ENCODE peak calls at places on chromosomes 13 and 19, in five cellular contexts. One of them, this sample, is unnamed.

GRCh38 chr19:33502521-33502920 is 19.1 kb downstream of the PEPD start:
- DNase-seq in uterus: no peak
- DNase-seq in COR-L47: no peak
- DNase-seq in lung microvascular endothelial cell: no peak
- DNase-seq in T-cell: no peak
- DNase-seq in this sample: no peak

GRCh38 chr13:70098669-70099068 is 9.0 kb upstream of the ATXN8OS start:
- DNase-seq in lung microvascular endothelial cell: no peak
- DNase-seq in uterus: no peak
- DNase-seq in COR-L47: peak
- DNase-seq in T-cell: no peak
- DNase-seq in this sample: peak

GRCh38 chr19:12880551-12881171 is 588 bp downstream of the DNASE2 start:
- DNase-seq in lung microvascular endothelial cell: peak
- DNase-seq in COR-L47: no peak
- DNase-seq in T-cell: no peak
- DNase-seq in uterus: peak
- DNase-seq in this sample: peak

GRCh38 chr13:80340643-80341097 is 256 bp downstream of the SPRY2 start:
- DNase-seq in T-cell: no peak
- DNase-seq in uterus: no peak
- DNase-seq in COR-L47: peak
- DNase-seq in lung microvascular endothelial cell: no peak
- DNase-seq in this sample: peak

GRCh38 chr19:7699422-7700127 is 2.4 kb downstream of the FCER2 start:
- DNase-seq in lung microvascular endothelial cell: no peak
- DNase-seq in uterus: no peak
- DNase-seq in COR-L47: no peak
- DNase-seq in T-cell: no peak
- DNase-seq in this sample: no peak

GRCh38 chr13:82747331-82747730 is 1134.9 kb downstream of the SLITRK1 start:
- DNase-seq in COR-L47: no peak
- DNase-seq in uterus: no peak
- DNase-seq in T-cell: no peak
- DNase-seq in lung microvascular endothelial cell: no peak
- DNase-seq in this sample: no peak

GRCh38 chr19:2507109-2507508 is 31.2 kb downstream of the GADD45B start:
- DNase-seq in T-cell: peak
- DNase-seq in COR-L47: peak
- DNase-seq in uterus: no peak
- DNase-seq in lung microvascular endothelial cell: peak
- DNase-seq in this sample: peak

GRCh38 chr13:67183151-67183550 is 47.0 kb downstream of the PCDH9 start:
- DNase-seq in lung microvascular endothelial cell: peak
- DNase-seq in COR-L47: no peak
- DNase-seq in uterus: no peak
- DNase-seq in T-cell: no peak
- DNase-seq in this sample: no peak

GRCh38 chr19:1227655-1228054 is 10.2 kb downstream of the CBARP start:
- DNase-seq in lung microvascular endothelial cell: no peak
- DNase-seq in uterus: no peak
- DNase-seq in COR-L47: no peak
- DNase-seq in T-cell: no peak
- DNase-seq in this sample: no peak

GRCh38 chr19:18086590-18087138 is at the start of gene IL12RB1:
- DNase-seq in lung microvascular endothelial cell: no peak
- DNase-seq in COR-L47: no peak
- DNase-seq in uterus: no peak
- DNase-seq in T-cell: peak
- DNase-seq in this sample: no peak

GRCh38 chr19:21595185-21595584 is 89.8 kb downstream of the ZNF429 start:
- DNase-seq in T-cell: no peak
- DNase-seq in uterus: no peak
- DNase-seq in COR-L47: no peak
- DNase-seq in lung microvascular endothelial cell: no peak
- DNase-seq in this sample: no peak

GRCh38 chr13:110334256-110334655 is 27.2 kb downstream of the COL4A2 start:
- DNase-seq in lung microvascular endothelial cell: no peak
- DNase-seq in uterus: no peak
- DNase-seq in T-cell: no peak
- DNase-seq in COR-L47: no peak
- DNase-seq in this sample: no peak

GRCh38 chr19:49921871-49922755 is 6.9 kb upstream of the ATF5 start:
- DNase-seq in COR-L47: no peak
- DNase-seq in lung microvascular endothelial cell: no peak
- DNase-seq in T-cell: no peak
- DNase-seq in uterus: no peak
- DNase-seq in this sample: no peak

GRCh38 chr13:99282264-99283231 is 24.4 kb upstream of the GPR18 start:
- DNase-seq in COR-L47: no peak
- DNase-seq in uterus: no peak
- DNase-seq in T-cell: no peak
- DNase-seq in lung microvascular endothelial cell: no peak
- DNase-seq in this sample: no peak

GRCh38 chr19:19774354-19775033 is 41.6 kb upstream of the ZNF14 start:
- DNase-seq in T-cell: no peak
- DNase-seq in COR-L47: no peak
- DNase-seq in uterus: no peak
- DNase-seq in lung microvascular endothelial cell: no peak
- DNase-seq in this sample: no peak

GRCh38 chr19:42683917-42684513 is 56.3 kb downstream of the PSG3 start:
- DNase-seq in uterus: no peak
- DNase-seq in COR-L47: no peak
- DNase-seq in lung microvascular endothelial cell: peak
- DNase-seq in T-cell: no peak
- DNase-seq in this sample: no peak

GRCh38 chr13:73466561-73466960 is 407.8 kb downstream of the KLF5 start:
- DNase-seq in lung microvascular endothelial cell: no peak
- DNase-seq in COR-L47: no peak
- DNase-seq in uterus: no peak
- DNase-seq in T-cell: no peak
- DNase-seq in this sample: no peak

GRCh38 chr13:31015207-31015606 is 82.8 kb downstream of the TEX26 start:
- DNase-seq in T-cell: no peak
- DNase-seq in uterus: no peak
- DNase-seq in COR-L47: no peak
- DNase-seq in lung microvascular endothelial cell: no peak
- DNase-seq in this sample: no peak

GRCh38 chr13:50236898-50237318 is 221.7 kb downstream of the KCNRG start:
- DNase-seq in COR-L47: no peak
- DNase-seq in uterus: no peak
- DNase-seq in lung microvascular endothelial cell: no peak
- DNase-seq in T-cell: peak
- DNase-seq in this sample: no peak

GRCh38 chr19:36141039-36141914 is 1.4 kb downstream of the CAPNS1 start:
- DNase-seq in uterus: peak
- DNase-seq in COR-L47: peak
- DNase-seq in T-cell: peak
- DNase-seq in lung microvascular endothelial cell: peak
- DNase-seq in this sample: peak

GRCh38 chr19:40596608-40597328 is 4.4 kb upstream of the LTBP4 start:
- DNase-seq in lung microvascular endothelial cell: peak
- DNase-seq in COR-L47: no peak
- DNase-seq in uterus: peak
- DNase-seq in T-cell: no peak
- DNase-seq in this sample: no peak

GRCh38 chr13:41780736-41781708 is 179.9 kb downstream of the VWA8 start:
- DNase-seq in T-cell: no peak
- DNase-seq in uterus: no peak
- DNase-seq in COR-L47: no peak
- DNase-seq in lung microvascular endothelial cell: no peak
- DNase-seq in this sample: no peak

GRCh38 chr19:32164384-32164992 is 180.9 kb upstream of the ZNF507 start:
- DNase-seq in uterus: no peak
- DNase-seq in COR-L47: no peak
- DNase-seq in T-cell: no peak
- DNase-seq in lung microvascular endothelial cell: no peak
- DNase-seq in this sample: no peak

GRCh38 chr19:4609878-4610511 is 29.3 kb upstream of the TNFAIP8L1 start:
- DNase-seq in uterus: no peak
- DNase-seq in COR-L47: peak
- DNase-seq in lung microvascular endothelial cell: no peak
- DNase-seq in T-cell: no peak
- DNase-seq in this sample: peak

GRCh38 chr13:108494991-108495661 is 134.3 kb upstream of the MYO16 start:
- DNase-seq in COR-L47: no peak
- DNase-seq in uterus: no peak
- DNase-seq in T-cell: no peak
- DNase-seq in lung microvascular endothelial cell: no peak
- DNase-seq in this sample: peak

GRCh38 chr19:11422163-11423068 is 3.3 kb upstream of the RGL3 start:
- DNase-seq in COR-L47: no peak
- DNase-seq in T-cell: peak
- DNase-seq in lung microvascular endothelial cell: no peak
- DNase-seq in uterus: peak
- DNase-seq in this sample: no peak

GRCh38 chr19:45352471-45352870 is 11.9 kb downstream of the KLC3 start:
- DNase-seq in uterus: no peak
- DNase-seq in lung microvascular endothelial cell: no peak
- DNase-seq in T-cell: no peak
- DNase-seq in COR-L47: no peak
- DNase-seq in this sample: no peak

GRCh38 chr19:27793128-27793643 is 1419.8 kb downstream of the UQCRFS1 start:
- DNase-seq in COR-L47: peak
- DNase-seq in lung microvascular endothelial cell: peak
- DNase-seq in T-cell: no peak
- DNase-seq in uterus: peak
- DNase-seq in this sample: peak

GRCh38 chr13:44747179-44747578 is 171.0 kb upstream of the TSC22D1 start:
- DNase-seq in T-cell: no peak
- DNase-seq in lung microvascular endothelial cell: no peak
- DNase-seq in uterus: no peak
- DNase-seq in COR-L47: no peak
- DNase-seq in this sample: no peak

GRCh38 chr13:93867481-93867880 is 612.0 kb downstream of the DCT start:
- DNase-seq in T-cell: no peak
- DNase-seq in COR-L47: no peak
- DNase-seq in uterus: no peak
- DNase-seq in lung microvascular endothelial cell: no peak
- DNase-seq in this sample: no peak

GRCh38 chr13:32409561-32410440 is 18.1 kb downstream of the N4BP2L1 start:
- DNase-seq in COR-L47: no peak
- DNase-seq in T-cell: no peak
- DNase-seq in uterus: peak
- DNase-seq in lung microvascular endothelial cell: no peak
- DNase-seq in this sample: peak

GRCh38 chr13:53028063-53028462 is 550 bp upstream of the OLFM4 start:
- DNase-seq in COR-L47: no peak
- DNase-seq in lung microvascular endothelial cell: no peak
- DNase-seq in T-cell: no peak
- DNase-seq in uterus: no peak
- DNase-seq in this sample: no peak

GRCh38 chr13:66237411-66238062 is 992.6 kb downstream of the PCDH9 start:
- DNase-seq in COR-L47: no peak
- DNase-seq in lung microvascular endothelial cell: no peak
- DNase-seq in T-cell: no peak
- DNase-seq in uterus: no peak
- DNase-seq in this sample: no peak

GRCh38 chr13:99617474-99618255 is 116.4 kb downstream of the TM9SF2 start:
- DNase-seq in lung microvascular endothelial cell: peak
- DNase-seq in T-cell: no peak
- DNase-seq in COR-L47: no peak
- DNase-seq in uterus: no peak
- DNase-seq in this sample: no peak

This sample was measured in NCI-H1105 treated with DMSO at 0.1 percent for 48 hours.